ENCODE peak calls at places on chromosomes 5 and 9, in four cellular contexts. P is BE2C, U is fibroblast of pulmonary artery, X is cardiac fibroblast. Y is an unnamed sample.
A peak's percentile ranks its signal among the peaks of the same experiment; 100 is the strongest.

GRCh38 chr5:173890195-173890951 is 2.2 kb downstream of the CPEB4 start:
- DNase-seq in P (peak; percentile 66), U (peak; percentile 55), X (peak; percentile 42), Y (peak; percentile 29)

GRCh38 chr5:149961186-149961685 is 678 bp downstream of the SLC26A2 start:
- DNase-seq in U (no peak), P (no peak), X (peak; percentile 9), Y (peak; percentile 9)

GRCh38 chr9:21395778-21396717 is 10.8 kb upstream of the IFNA2 start:
- DNase-seq in X (peak; percentile 28), U (peak; percentile 22), P (peak; percentile 70), Y (peak; percentile 37)

GRCh38 chr9:2478421-2478820 is 143.2 kb upstream of the VLDLR start:
- DNase-seq in X (peak; percentile 46), P (no peak), U (no peak), Y (no peak)

GRCh38 chr5:51389582-51390463 is 6.6 kb downstream of the ISL1 start:
- DNase-seq in U (no peak), P (peak; percentile 53), X (no peak), Y (no peak)

GRCh38 chr5:112755703-112756102 is 18.0 kb downstream of the APC start:
- DNase-seq in P (no peak), U (no peak), X (no peak), Y (no peak)

GRCh38 chr9:133359420-133360175 is 3.2 kb downstream of the SURF2 start:
- DNase-seq in X (no peak), U (no peak), P (peak; percentile 84), Y (no peak)

GRCh38 chr5:141330299-141331080 is at the start of gene PCDHGA1:
- DNase-seq in U (peak; percentile 71), P (peak; percentile 78), X (peak; percentile 75), Y (peak; percentile 56)

GRCh38 chr9:132479733-132480132 is 69.7 kb downstream of the CFAP77 start:
- DNase-seq in P (no peak), U (no peak), X (no peak), Y (no peak)

GRCh38 chr5:75707911-75708509 is 9.2 kb downstream of the POC5 start:
- DNase-seq in X (peak; percentile 18), P (no peak), U (no peak), Y (no peak)

GRCh38 chr9:123361086-123361730 is 5.2 kb downstream of the CRB2 start:
- DNase-seq in P (peak; percentile 49), X (no peak), U (no peak), Y (no peak)

GRCh38 chr5:97388794-97389193 is 205.7 kb upstream of the RIOK2 start:
- DNase-seq in U (no peak), X (peak; percentile 76), P (no peak), Y (peak; percentile 6)

GRCh38 chr5:99033014-99033931 is 104.5 kb upstream of the CHD1 start:
- DNase-seq in P (no peak), U (no peak), X (peak; percentile 23), Y (peak; percentile 20)

GRCh38 chr5:32753051-32753450 is 41.9 kb downstream of the NPR3 start:
- DNase-seq in U (peak; percentile 28), X (peak; percentile 73), P (no peak), Y (no peak)

GRCh38 chr5:32754251-32754650 is 43.1 kb downstream of the NPR3 start:
- DNase-seq in X (peak; percentile 40), P (no peak), U (no peak), Y (no peak)

GRCh38 chr5:32753765-32754164 is 42.6 kb downstream of the NPR3 start:
- DNase-seq in X (peak; percentile 45), U (peak; percentile 6), P (no peak), Y (no peak)
- TF ChIP-seq CTCF in X (no peak), U (no peak), P (no peak), Y (no peak)

GRCh38 chr5:88275574-88275973 is 6.9 kb upstream of the TMEM161B start:
- DNase-seq in U (no peak), P (no peak), X (no peak), Y (no peak)
- H3K4me3 ChIP-seq in U (no peak overlapping the region), P (no peak overlapping the region), X (no peak overlapping the region), Y (no peak overlapping the region)

GRCh38 chr5:143196601-143197259 is 206.8 kb downstream of the NR3C1 start:
- DNase-seq in X (no peak), U (no peak), P (no peak), Y (no peak)
- TF ChIP-seq CTCF in X (no peak), U (no peak), P (no peak), Y (no peak)

GRCh38 chr5:59759600-59760357 is 133.7 kb downstream of the PDE4D start:
- DNase-seq in P (no peak), X (peak; percentile 54), U (peak; percentile 45), Y (peak; percentile 56)
- H3K4me3 ChIP-seq in P (no peak overlapping the region), X (no peak overlapping the region), U (no peak overlapping the region), Y (no peak overlapping the region)

DNA sequence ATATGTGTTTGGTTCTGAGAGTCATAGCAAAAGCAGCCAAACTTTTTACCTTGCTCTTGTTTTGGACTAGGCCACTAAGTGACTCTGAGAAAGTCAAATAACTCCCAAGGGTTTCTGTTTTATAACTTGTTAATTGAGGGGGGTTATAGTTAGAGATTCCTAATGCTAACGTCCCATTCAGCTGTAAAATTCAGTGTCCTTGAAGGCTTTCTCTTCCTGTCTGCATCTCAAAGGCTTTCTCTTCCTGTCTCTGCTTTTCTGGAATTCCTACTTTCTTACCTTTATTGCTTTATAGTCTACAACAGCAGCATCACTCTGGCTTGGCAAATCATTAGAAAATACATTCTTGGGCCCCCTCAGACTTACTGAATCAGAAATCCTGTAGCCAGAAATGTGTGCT is 479.5 kb upstream of the SEMA6A start:
- DNase-seq in X (no peak), U (no peak), P (no peak), Y (no peak)
- TF ChIP-seq CTCF in X (no peak), U (no peak), P (no peak), Y (no peak)

GRCh38 chr5:89904442-89904841 is 505.1 kb downstream of the CETN3 start:
- DNase-seq in P (no peak), U (peak; percentile 13), X (peak; percentile 33), Y (no peak)
- H3K4me3 ChIP-seq in P (no peak overlapping the region), U (no peak overlapping the region), X (no peak overlapping the region), Y (no peak overlapping the region)

DNA sequence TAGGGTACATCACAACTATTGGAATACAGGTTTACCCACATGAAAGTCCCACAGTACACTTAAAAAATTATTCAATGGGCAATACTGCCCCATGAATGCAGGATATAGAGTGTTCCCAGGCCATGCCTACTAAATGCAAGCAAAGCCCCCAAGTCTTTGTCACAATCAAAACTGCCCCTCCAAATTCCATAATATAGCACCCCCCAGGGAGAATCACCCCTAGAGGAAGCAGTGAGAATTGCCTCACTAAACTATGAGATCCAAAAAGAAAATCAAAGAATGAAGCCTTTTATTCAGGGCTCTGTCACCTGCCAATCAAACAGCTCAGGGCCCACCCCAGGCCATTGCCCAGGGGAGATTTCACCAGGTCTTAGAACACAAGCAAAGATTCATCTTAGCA is 90.8 kb downstream of the ATPSCKMT start:
- DNase-seq in U (no peak), X (no peak), P (no peak), Y (no peak)
- TF ChIP-seq CTCF in U (no peak), X (peak; percentile 8), P (no peak), Y (no peak)

GRCh38 chr5:132488590-132488989 is 2.0 kb downstream of the IRF1 start:
- DNase-seq in X (no peak), U (no peak), P (no peak), Y (no peak)

GRCh38 chr5:132485641-132486317 is 4.8 kb downstream of the IRF1 start:
- DNase-seq in U (no peak), P (no peak), X (no peak), Y (no peak)

GRCh38 chr5:132486318-132487094 is 4.1 kb downstream of the IRF1 start:
- DNase-seq in U (no peak), P (no peak), X (no peak), Y (no peak)

GRCh38 chr5:132487841-132488555 is 2.6 kb downstream of the IRF1 start:
- DNase-seq in U (no peak), X (no peak), P (no peak), Y (no peak)

DNA sequence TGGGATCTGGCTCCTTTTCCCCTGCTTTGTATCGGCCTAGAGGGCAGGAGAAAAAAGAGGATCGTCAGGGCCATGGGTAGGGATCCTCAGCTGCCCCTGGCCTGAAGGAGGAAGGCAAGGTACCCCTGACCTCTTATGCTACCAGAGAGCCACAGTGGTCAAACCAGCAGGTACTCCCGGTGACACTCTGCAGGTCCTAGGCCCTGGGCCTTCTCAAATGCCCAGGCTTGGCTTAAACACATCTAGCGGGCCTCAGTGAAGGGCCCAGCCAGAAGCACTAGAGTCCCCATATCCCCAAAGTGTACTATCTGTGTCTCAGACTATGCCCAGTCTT is 3.5 kb downstream of the IRF1 start:
- DNase-seq in X (no peak), U (no peak), P (no peak), Y (no peak)
- H3K4me3 ChIP-seq in X (no peak overlapping the region), U (no peak overlapping the region), P (no peak overlapping the region), Y (no peak overlapping the region)

GRCh38 chr9:87771251-87772006 is 45.5 kb downstream of the CTSL start:
- DNase-seq in P (peak; percentile 48), U (no peak), X (no peak), Y (no peak)
- TF ChIP-seq CTCF in P (no peak), U (no peak), X (no peak), Y (no peak)